ENCODE peak calls at places on chromosomes 1 and 21, in nine cellular contexts. R is cardiac muscle cell; I is GM04504; H is lung microvascular endothelial cell; S is RWPE1; B is B cell; M is stimulated activated CD4-positive, alpha-beta T cell treated with anti-CD3 and anti-CD28 coated beads, Interleukin-4, amount 100 ng/mL, for 1 hour; Q is tibial nerve; V is HCT116. C is an unnamed sample.

GRCh38 chr1:107874221-107874620 is 90.8 kb downstream of the VAV3 start:
- DNase-seq in Q (no peak), R (peak), V (no peak), H (no peak), S (no peak), B (no peak), M (no peak), I (no peak), C (no peak)

GRCh38 chr1:218344814-218345672 is at the start of gene TGFB2:
- DNase-seq in V (no peak), H (peak), R (peak), I (no peak), S (peak), M (peak), B (peak), Q (peak), C (peak)

GRCh38 chr1:6026095-6026809 is 19.4 kb upstream of the KCNAB2 start:
- DNase-seq in H (peak), S (peak), V (peak), R (peak), I (peak), M (peak), Q (peak), B (peak), C (peak)

GRCh38 chr1:53162621-53163020 is 20.2 kb upstream of the SLC1A7 start:
- DNase-seq in Q (no peak), B (no peak), R (no peak), M (no peak), V (no peak), S (no peak), I (no peak), H (no peak), C (no peak)

GRCh38 chr1:241356519-241357365 is at the start of gene RGS7:
- DNase-seq in S (peak), I (no peak), V (no peak), B (no peak), Q (no peak), R (peak), H (peak), M (peak), C (peak)

GRCh38 chr1:64246294-64246917 is 43.0 kb downstream of the UBE2U start:
- DNase-seq in V (no peak), H (peak), I (no peak), Q (no peak), B (no peak), S (peak), R (peak), M (no peak), C (peak)

GRCh38 chr1:208129057-208129456 is 115.1 kb downstream of the PLXNA2 start:
- DNase-seq in V (no peak), S (no peak), H (peak), M (no peak), B (no peak), I (no peak), R (no peak), Q (no peak), C (no peak)

GRCh38 chr1:48115835-48116234 is 106.7 kb upstream of the SLC5A9 start:
- DNase-seq in S (no peak), M (no peak), I (no peak), B (no peak), Q (no peak), H (no peak), V (no peak), R (no peak), C (no peak)

GRCh38 chr21:45055861-45056260 is 18.5 kb upstream of the ADARB1 start:
- DNase-seq in Q (no peak), H (no peak), I (no peak), R (no peak), B (no peak), V (no peak), S (no peak), M (no peak), C (no peak)

GRCh38 chr1:12454406-12455391 is 163.3 kb downstream of the DHRS3 start:
- DNase-seq in Q (no peak), I (peak), S (no peak), H (peak), M (no peak), B (no peak), R (peak), V (no peak), C (no peak)

GRCh38 chr1:99659755-99660210 is 13.9 kb downstream of the PALMD start:
- DNase-seq in H (peak), I (no peak), M (no peak), B (no peak), S (peak), R (peak), Q (no peak), V (no peak), C (no peak)

GRCh38 chr1:164180824-164181223 is 378.2 kb upstream of the PBX1 start:
- DNase-seq in V (no peak), S (no peak), Q (no peak), R (no peak), M (no peak), H (no peak), B (no peak), I (no peak), C (no peak)

GRCh38 chr1:223759273-223759672 is 46.9 kb downstream of the CAPN2 start:
- DNase-seq in Q (no peak), I (no peak), S (no peak), B (no peak), R (no peak), H (no peak), V (no peak), M (no peak), C (no peak)

GRCh38 chr1:162682013-162682419 is 49.8 kb downstream of the DDR2 start:
- DNase-seq in H (peak), I (no peak), M (no peak), R (peak), V (no peak), S (no peak), B (no peak), Q (no peak), C (no peak)

GRCh38 chr21:41369915-41370839 is 8.3 kb downstream of the MX2 start:
- DNase-seq in R (no peak), B (no peak), Q (no peak), H (no peak), M (peak), I (no peak), V (no peak), S (no peak), C (no peak)

GRCh38 chr21:29638761-29639327 is 301.0 kb downstream of the GRIK1 start:
- DNase-seq in R (no peak), B (no peak), Q (no peak), M (no peak), H (no peak), I (no peak), V (no peak), S (no peak), C (no peak)

GRCh38 chr1:22263359-22263758 is 120.5 kb upstream of the WNT4 start:
- DNase-seq in H (no peak), I (no peak), V (no peak), R (no peak), S (no peak), M (no peak), Q (no peak), B (no peak), C (no peak)

GRCh38 chr1:90959352-90960206 is 62.3 kb downstream of the ZNF644 start:
- DNase-seq in R (peak), B (no peak), S (peak), H (no peak), M (no peak), Q (no peak), I (no peak), V (no peak), C (no peak)

GRCh38 chr1:226977973-226978344 is 37.9 kb downstream of the COQ8A start:
- DNase-seq in M (no peak), I (no peak), S (no peak), B (no peak), Q (no peak), V (no peak), R (no peak), H (no peak), C (no peak)

GRCh38 chr21:38875694-38876492 is 70.2 kb downstream of the ETS2 start:
- DNase-seq in B (no peak), S (no peak), V (no peak), H (no peak), I (no peak), M (no peak), Q (no peak), R (peak), C (no peak)

GRCh38 chr1:67850151-67850551 is 16.9 kb upstream of the GNG12 start:
- DNase-seq in H (peak), B (no peak), I (no peak), V (peak), R (peak), S (peak), Q (no peak), M (no peak), C (peak)

GRCh38 chr1:8121261-8122159 is 95.4 kb upstream of the ERRFI1 start:
- DNase-seq in V (peak), Q (no peak), H (peak), R (peak), S (peak), M (no peak), B (no peak), I (no peak), C (no peak)

GRCh38 chr1:13513885-13514546 is at the start of gene LRRC38:
- DNase-seq in Q (no peak), I (no peak), S (no peak), M (no peak), R (peak), V (no peak), H (peak), B (no peak), C (peak)

GRCh38 chr1:39695011-39695410 is 3.8 kb upstream of the HPCAL4 start:
- DNase-seq in R (peak), M (no peak), I (no peak), V (no peak), H (no peak), Q (no peak), S (no peak), B (no peak), C (no peak)

GRCh38 chr1:205545991-205546390 is 41.5 kb downstream of the CDK18 start:
- DNase-seq in S (no peak), H (no peak), R (no peak), V (no peak), I (no peak), B (no peak), Q (no peak), M (no peak), C (no peak)